ENCODE peak calls at places on chromosomes 5 and 9, in ten cellular contexts. I is endodermal cell; E is stimulated activated CD8-positive, alpha-beta memory T cell treated with anti-CD3 and anti-CD28 coated beads, Interleukin-15, amount 100 ng/mL, for 48 hours; N is HCT116; V is heart left ventricle; D is T-helper 2 cell; K is kidney epithelial cell; P is stimulated activated CD4-positive, alpha-beta T cell treated with anti-CD3 and anti-CD28 coated beads, Interleukin-4, amount 100 ng/mL, for 1 hour; U is EL; R is SW480. H is an unnamed sample.
A peak's percentile ranks its signal among the peaks of the same experiment; 100 is the strongest.

GRCh38 chr9:115189686-115190085 is 71.7 kb upstream of the TNC start:
- DNase-seq in I (no peak), U (no peak), N (no peak), R (no peak), D (no peak), V (no peak), P (no peak), E (no peak), K (no peak), H (no peak)

GRCh38 chr9:133111461-133112360 is 9.3 kb downstream of the RALGDS start:
- DNase-seq in R (no peak), D (no peak), P (no peak), K (no peak), N (no peak), V (peak; percentile 56), E (no peak), U (peak; percentile 28), I (no peak), H (no peak)

GRCh38 chr5:167639213-167639612 is 652.2 kb upstream of the WWC1 start:
- DNase-seq in R (no peak), V (no peak), K (no peak), U (peak; percentile 52), P (no peak), D (no peak), N (no peak), E (no peak), I (no peak), H (no peak)

GRCh38 chr9:17669206-17669605 is 90.3 kb downstream of the SH3GL2 start:
- DNase-seq in I (no peak), D (no peak), R (no peak), E (no peak), P (no peak), N (no peak), V (no peak), U (no peak), K (no peak), H (no peak)

GRCh38 chr9:69186841-69187611 is 12.9 kb downstream of the TJP2 start:
- DNase-seq in P (no peak), R (no peak), U (peak; percentile 40), N (no peak), I (no peak), D (no peak), V (no peak), K (no peak), E (no peak), H (no peak)

GRCh38 chr5:172284275-172284971 is 859 bp upstream of the UBTD2 start:
- DNase-seq in V (no peak), I (no peak), P (no peak), R (no peak), U (peak; percentile 45), N (no peak), K (no peak), D (no peak), E (no peak), H (no peak)

GRCh38 chr9:134064711-134065110 is 3.1 kb downstream of the BRD3 start:
- DNase-seq in D (no peak), U (no peak), K (no peak), R (no peak), E (no peak), I (peak; percentile 44), P (no peak), N (no peak), V (no peak), H (no peak)

GRCh38 chr9:126652140-126652558 is 38.4 kb downstream of the LMX1B start:
- DNase-seq in D (no peak), U (no peak), E (no peak), P (no peak), K (no peak), V (no peak), I (peak; percentile 79), N (no peak), R (no peak), H (no peak)

GRCh38 chr5:80967500-80968181 is 7.5 kb downstream of the RASGRF2 start:
- DNase-seq in V (no peak), N (no peak), P (no peak), U (peak; percentile 91), D (no peak), I (no peak), R (peak; percentile 25), E (no peak), K (peak; percentile 61), H (no peak)

GRCh38 chr5:172008689-172009141 is 2.3 kb upstream of the FBXW11 start:
- DNase-seq in V (no peak), N (no peak), U (no peak), D (no peak), I (peak; percentile 81), K (no peak), R (peak; percentile 31), P (no peak), E (no peak), H (no peak)

GRCh38 chr9:9389904-9390303 is 1222.9 kb downstream of the PTPRD start:
- DNase-seq in E (no peak), V (no peak), N (no peak), I (peak; percentile 74), K (no peak), R (no peak), D (no peak), P (no peak), U (no peak), H (no peak)

GRCh38 chr5:161165998-161166660 is 314.1 kb upstream of the ATP10B start:
- DNase-seq in U (no peak), V (peak; percentile 53), R (no peak), E (no peak), N (no peak), D (no peak), K (no peak), I (peak; percentile 48), P (no peak), H (no peak)

GRCh38 chr5:610011-610743 is 2.0 kb upstream of the CEP72 start:
- DNase-seq in V (no peak), K (no peak), P (no peak), U (no peak), D (no peak), E (no peak), R (no peak), N (no peak), I (no peak), H (no peak)

GRCh38 chr5:129664336-129664937 is 83.5 kb upstream of the MINAR2 start:
- DNase-seq in V (no peak), P (peak; percentile 21), R (peak; percentile 17), K (no peak), N (peak; percentile 39), E (peak; percentile 1), I (peak; percentile 77), U (peak; percentile 52), D (no peak), H (no peak)

GRCh38 chr9:105333076-105333475 is 88.6 kb downstream of the SLC44A1 start:
- DNase-seq in I (no peak), D (no peak), U (peak; percentile 3), K (no peak), N (no peak), P (no peak), V (no peak), R (no peak), E (no peak), H (no peak)

GRCh38 chr5:151648089-151648488 is 38.6 kb downstream of the SPARC start:
- DNase-seq in I (no peak), E (no peak), V (no peak), K (no peak), R (no peak), P (no peak), D (no peak), U (no peak), N (no peak), H (no peak)

GRCh38 chr9:137176302-137177182 is 4.7 kb upstream of the TMEM210 start:
- DNase-seq in V (no peak), K (no peak), P (peak; percentile 26), R (peak; percentile 68), E (no peak), I (peak; percentile 81), U (no peak), D (no peak), N (no peak), H (no peak)

GRCh38 chr9:107222020-107222522 is 61.0 kb upstream of the RAD23B start:
- DNase-seq in P (no peak), U (peak; percentile 56), D (no peak), K (peak; percentile 41), E (no peak), V (no peak), N (no peak), I (no peak), R (no peak), H (no peak)

GRCh38 chr5:124932791-124933600 is 186.6 kb upstream of the ZNF608 start:
- DNase-seq in P (no peak), I (no peak), E (no peak), D (no peak), N (no peak), R (no peak), K (no peak), V (no peak), U (peak; percentile 78), H (no peak)

GRCh38 chr9:111610851-111611250 is 11.4 kb upstream of the PTGR1 start:
- DNase-seq in D (no peak), N (no peak), I (no peak), E (no peak), K (no peak), P (no peak), V (no peak), U (no peak), R (no peak), H (no peak)

GRCh38 chr5:105968961-105969360 is 1701.8 kb downstream of the EFNA5 start:
- DNase-seq in E (no peak), K (no peak), N (no peak), V (no peak), R (no peak), D (no peak), P (no peak), U (no peak), I (no peak), H (no peak)

GRCh38 chr5:74500037-74500917 is 140.3 kb downstream of the ENC1 start:
- DNase-seq in P (no peak), E (no peak), U (no peak), K (no peak), R (no peak), N (no peak), D (no peak), I (peak; percentile 32), V (no peak), H (no peak)

H was measured in esophagus squamous epithelium.